ENCODE peak calls at places on chromosomes 16 and 17, in four cellular contexts. E is GM12878, S is SK-N-SH, O is GM12891. D is an unnamed sample.
A peak's percentile ranks its signal among the peaks of the same experiment; 100 is the strongest.

GRCh38 chr17:12519956-12520594 is 145.6 kb upstream of the MYOCD start:
- DNase-seq in E (no peak), S (no peak), O (no peak), D (no peak)

GRCh38 chr17:66695098-66695497 is 139.8 kb upstream of the CACNG5 start:
- DNase-seq in E (no peak), O (no peak), S (no peak), D (peak; percentile 47)

GRCh38 chr16:27486760-27487159 is 63.0 kb downstream of the GTF3C1 start:
- DNase-seq in O (no peak), S (no peak), E (no peak), D (no peak)

GRCh38 chr17:40963838-40964237 is 2.9 kb downstream of the KRT39 start:
- DNase-seq in O (peak; percentile 7), E (no peak), S (peak; percentile 19), D (no peak)

GRCh38 chr16:15879255-15879804 is 9.1 kb downstream of the CEP20 start:
- DNase-seq in E (no peak), S (no peak), O (no peak), D (no peak)

GRCh38 chr17:34675143-34675542 is 95.8 kb downstream of the TMEM132E start:
- DNase-seq in E (no peak), O (no peak), S (no peak), D (peak; percentile 22)

GRCh38 chr17:44807817-44808155 is 22.3 kb downstream of the GJC1 start:
- DNase-seq in O (no peak), S (no peak), E (no peak), D (no peak)

GRCh38 chr16:28981517-28981916 is 3.3 kb upstream of the LAT start:
- DNase-seq in O (no peak), S (peak; percentile 72), E (no peak), D (no peak)

GRCh38 chr17:550041-550398 is 164.6 kb downstream of the VPS53 start:
- DNase-seq in O (no peak), E (no peak), S (no peak), D (no peak)

GRCh38 chr17:21842332-21843317 is 150.3 kb downstream of the KCNJ18 start:
- DNase-seq in O (no peak), E (no peak), S (no peak), D (no peak)

GRCh38 chr16:57383276-57384247 is 11.3 kb downstream of the CX3CL1 start:
- DNase-seq in S (no peak), O (no peak), E (no peak), D (no peak)

GRCh38 chr16:88084881-88085280 is 133.6 kb downstream of the BANP start:
- DNase-seq in E (no peak), S (no peak), O (no peak), D (no peak)

GRCh38 chr16:80427800-80428199 is 113.0 kb upstream of the DYNLRB2 start:
- DNase-seq in S (no peak), O (no peak), E (no peak), D (no peak)
- TF ChIP-seq POLR2AphosphoS5 in S (no peak), O (no peak), E (no peak), D (no peak)

GRCh38 chr17:51147641-51148040 is 5.7 kb upstream of the NME1 start:
- DNase-seq in S (no peak), O (no peak), E (no peak), D (no peak)
- TF ChIP-seq POLR2AphosphoS5 in S (no peak), O (no peak), E (no peak), D (no peak)

GRCh38 chr16:9046667-9047055 is 44.8 kb upstream of the HAPSTR1 start:
- DNase-seq in S (no peak), E (no peak), O (no peak), D (no peak)
- TF ChIP-seq POLR2AphosphoS5 in S (no peak), E (no peak), O (no peak), D (no peak)

DNA sequence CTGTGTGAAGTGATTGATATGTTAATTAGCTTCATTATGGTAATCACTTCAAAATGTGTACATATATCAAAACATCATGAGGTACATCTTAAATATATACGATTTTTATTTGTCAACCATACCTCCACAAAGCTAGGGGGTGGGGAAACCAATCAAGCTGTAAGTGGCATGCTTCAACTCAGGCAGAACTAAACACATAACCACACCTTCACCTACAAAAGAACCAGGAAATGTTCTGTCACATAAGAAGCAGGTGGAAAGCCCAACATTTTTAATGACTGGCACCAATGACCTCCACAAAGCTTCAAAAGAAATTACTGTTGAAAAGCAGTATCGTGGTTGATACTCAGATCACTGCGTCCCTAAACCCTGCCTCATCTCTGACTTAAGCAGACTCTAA is 867.7 kb upstream of the EEF2KMT start:
- DNase-seq in O (no peak), E (no peak), S (no peak), D (no peak)
- TF ChIP-seq POLR2AphosphoS5 in O (no peak), E (no peak), S (no peak), D (no peak)

GRCh38 chr16:81399909-81400308 is 44.7 kb upstream of the CMIP start:
- DNase-seq in O (no peak), S (no peak), E (no peak), D (no peak)

GRCh38 chr16:81405702-81406113 is 38.9 kb upstream of the CMIP start:
- DNase-seq in S (no peak), O (no peak), E (no peak), D (no peak)

GRCh38 chr16:81401035-81401950 is 43.3 kb upstream of the CMIP start:
- DNase-seq in S (no peak), O (no peak), E (no peak), D (no peak)

GRCh38 chr16:81403208-81403600 is 41.4 kb upstream of the CMIP start:
- DNase-seq in E (no peak), S (no peak), O (no peak), D (no peak)

DNA sequence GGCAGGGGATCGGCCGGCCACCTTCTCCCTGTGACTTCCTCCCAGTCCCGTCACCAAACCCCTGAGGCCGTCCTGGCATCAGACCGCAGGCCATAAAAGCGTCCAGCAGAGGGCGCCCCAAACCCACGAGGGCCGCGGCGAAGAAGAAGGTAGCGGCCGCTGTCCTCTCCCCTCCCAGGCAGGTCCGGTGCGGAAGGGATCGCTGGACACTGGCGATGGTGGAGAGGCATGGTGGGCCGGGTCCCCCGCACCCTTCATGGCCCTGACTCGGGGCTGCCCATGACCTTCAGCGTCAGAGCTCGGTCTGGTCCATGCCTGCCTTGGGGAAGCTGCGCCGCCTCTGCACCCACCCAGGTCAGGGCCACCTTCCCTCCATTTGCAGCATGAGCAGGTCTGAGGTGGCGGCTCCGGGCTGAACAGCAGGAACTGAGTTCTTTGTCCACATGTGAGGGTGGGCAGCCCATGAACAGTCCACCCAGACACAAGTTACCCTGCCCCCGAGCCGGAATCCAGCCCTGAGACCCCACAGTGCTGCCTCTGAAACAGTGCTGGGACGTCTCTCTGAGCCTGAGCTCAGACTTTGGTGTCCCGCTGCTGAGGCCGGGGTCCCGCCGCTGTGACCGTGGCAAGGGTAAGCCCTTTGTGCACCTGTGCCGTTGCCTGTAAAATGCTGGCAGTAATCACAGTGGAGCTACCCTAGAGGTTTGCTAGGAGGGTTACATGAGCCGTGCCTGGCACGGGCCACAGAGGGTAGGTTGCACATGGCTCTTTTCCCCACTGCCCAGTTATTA is 40.8 kb upstream of the CMIP start:
- DNase-seq in E (peak; percentile 28), O (peak; percentile 90), S (peak; percentile 91), D (no peak)
- TF ChIP-seq POLR2AphosphoS5 in E (no peak), O (no peak), S (no peak), D (no peak)

DNA sequence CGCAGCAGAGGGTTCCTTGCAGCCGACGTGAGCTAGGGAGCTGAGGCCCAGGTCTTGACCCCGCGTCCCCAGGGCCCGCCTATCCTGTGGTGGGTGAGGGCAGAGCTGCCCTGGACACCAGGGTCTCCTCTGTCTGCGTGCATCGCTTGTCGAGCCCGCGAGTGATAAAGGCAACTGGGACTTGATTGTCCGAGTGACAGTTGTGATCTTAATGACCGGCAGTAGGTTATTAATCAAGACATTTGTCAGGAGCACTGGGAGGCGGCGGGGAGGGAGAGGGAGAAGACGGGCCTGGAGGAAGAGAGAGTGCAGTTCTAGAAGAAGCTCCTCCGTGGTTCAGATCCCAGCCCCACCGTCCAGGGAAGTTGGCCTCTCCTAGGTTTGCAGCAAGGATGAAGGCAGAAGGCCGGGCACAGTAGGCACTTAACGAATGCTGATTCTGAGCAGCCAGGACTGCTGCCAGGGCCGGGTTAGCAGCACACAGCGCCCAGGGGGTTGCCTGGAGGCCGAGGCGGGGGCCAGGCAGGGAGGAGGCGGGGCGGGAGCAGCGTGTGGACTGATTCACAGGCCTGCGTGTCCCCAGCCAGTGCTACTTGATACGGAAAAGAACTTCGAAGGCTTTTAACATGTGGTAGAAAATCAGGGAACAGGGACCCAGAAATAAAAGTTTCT is 11.3 kb upstream of the GSE1 start:
- DNase-seq in O (no peak), S (no peak), E (no peak), D (no peak)
- TF ChIP-seq POLR2AphosphoS5 in O (no peak), S (no peak), E (no peak), D (no peak)

GRCh38 chr17:80752369-80752705 is 207.7 kb downstream of the RPTOR start:
- DNase-seq in O (no peak), E (no peak), S (no peak), D (no peak)

GRCh38 chr17:80754846-80755245 is 210.2 kb downstream of the RPTOR start:
- DNase-seq in O (no peak), S (no peak), E (no peak), D (no peak)

GRCh38 chr17:80755650-80756405 is 211.2 kb downstream of the RPTOR start:
- DNase-seq in E (no peak), O (no peak), S (no peak), D (peak; percentile 25)

GRCh38 chr17:80751460-80752368 is 207.1 kb downstream of the RPTOR start:
- DNase-seq in S (no peak), E (no peak), O (no peak), D (no peak)

GRCh38 chr17:80753946-80754345 is 209.3 kb downstream of the RPTOR start:
- DNase-seq in O (no peak), E (no peak), S (no peak), D (peak; percentile 67)
- TF ChIP-seq POLR2AphosphoS5 in O (no peak), E (no peak), S (no peak), D (no peak)

D was measured in vagina.